ENCODE peak calls at places on chromosomes 16 and 17, in six cellular contexts. One of them, this sample, is unnamed.

GRCh38 chr17:74337834-74338500 is 11.9 kb downstream of the KIF19 start:
- DNase-seq in H9: no peak
- DNase-seq in IMR-90: no peak
- DNase-seq in H1: no peak
- DNase-seq in trophoblast cell: no peak
- DNase-seq in mesenchymal stem cell: no peak
- DNase-seq in this sample: no peak

GRCh38 chr16:11140466-11140865 is 115.5 kb downstream of the SOCS1 start:
- DNase-seq in H9: peak; percentile 32
- DNase-seq in IMR-90: no peak
- DNase-seq in H1: no peak
- DNase-seq in trophoblast cell: no peak
- DNase-seq in mesenchymal stem cell: no peak
- DNase-seq in this sample: no peak

GRCh38 chr16:4505356-4506153 is 29.4 kb downstream of the HMOX2 start:
- DNase-seq in H9: no peak
- DNase-seq in IMR-90: no peak
- DNase-seq in H1: no peak
- DNase-seq in trophoblast cell: no peak
- DNase-seq in mesenchymal stem cell: no peak
- DNase-seq in this sample: no peak

GRCh38 chr17:17675925-17676534 is 5.2 kb upstream of the RAI1 start:
- DNase-seq in H9: peak; percentile 64
- DNase-seq in IMR-90: peak; percentile 52
- DNase-seq in H1: no peak
- DNase-seq in trophoblast cell: peak; percentile 36
- DNase-seq in mesenchymal stem cell: peak; percentile 59
- DNase-seq in this sample: no peak

GRCh38 chr16:72812651-72813050 is 235.3 kb downstream of the ZFHX3 start:
- DNase-seq in H9: no peak
- DNase-seq in IMR-90: no peak
- DNase-seq in H1: no peak
- DNase-seq in trophoblast cell: no peak
- DNase-seq in mesenchymal stem cell: no peak
- DNase-seq in this sample: no peak

GRCh38 chr16:14485811-14486519 is 144.1 kb downstream of the PARN start:
- DNase-seq in H9: no peak
- DNase-seq in IMR-90: no peak
- DNase-seq in H1: no peak
- DNase-seq in trophoblast cell: no peak
- DNase-seq in mesenchymal stem cell: no peak
- DNase-seq in this sample: no peak

GRCh38 chr17:75925912-75926311 is 14.9 kb downstream of the FBF1 start:
- DNase-seq in H9: no peak
- DNase-seq in IMR-90: no peak
- DNase-seq in H1: no peak
- DNase-seq in trophoblast cell: no peak
- DNase-seq in mesenchymal stem cell: no peak
- DNase-seq in this sample: no peak

GRCh38 chr16:69017036-69017783 is 88.2 kb upstream of the HAS3 start:
- DNase-seq in H9: no peak
- DNase-seq in IMR-90: peak; percentile 85
- DNase-seq in H1: no peak
- DNase-seq in trophoblast cell: no peak
- DNase-seq in mesenchymal stem cell: peak; percentile 80
- DNase-seq in this sample: no peak

GRCh38 chr16:3188925-3189825 is 1.2 kb downstream of the OR1F1 start:
- DNase-seq in H9: peak; percentile 84
- DNase-seq in IMR-90: peak; percentile 59
- DNase-seq in H1: no peak
- DNase-seq in trophoblast cell: peak; percentile 45
- DNase-seq in mesenchymal stem cell: peak; percentile 80
- DNase-seq in this sample: no peak

GRCh38 chr16:65746941-65747340 is 619.5 kb upstream of the CDH5 start:
- DNase-seq in H9: no peak
- DNase-seq in IMR-90: no peak
- DNase-seq in H1: no peak
- DNase-seq in trophoblast cell: no peak
- DNase-seq in mesenchymal stem cell: no peak
- DNase-seq in this sample: no peak

GRCh38 chr16:49546059-49546458 is 172.5 kb downstream of the C16orf78 start:
- DNase-seq in H9: no peak
- DNase-seq in IMR-90: no peak
- DNase-seq in H1: no peak
- DNase-seq in trophoblast cell: no peak
- DNase-seq in mesenchymal stem cell: no peak
- DNase-seq in this sample: no peak

GRCh38 chr17:37770631-37771518 is 26.0 kb upstream of the HNF1B start:
- DNase-seq in H9: peak; percentile 81
- DNase-seq in IMR-90: peak; percentile 62
- DNase-seq in H1: no peak
- DNase-seq in trophoblast cell: peak; percentile 83
- DNase-seq in mesenchymal stem cell: peak; percentile 63
- DNase-seq in this sample: peak; percentile 29

GRCh38 chr16:87077750-87078127 is 239.5 kb downstream of the C16orf95 start:
- DNase-seq in H9: no peak
- DNase-seq in IMR-90: no peak
- DNase-seq in H1: no peak
- DNase-seq in trophoblast cell: no peak
- DNase-seq in mesenchymal stem cell: no peak
- DNase-seq in this sample: no peak

GRCh38 chr16:54939537-54940278 is 9.0 kb downstream of the IRX5 start:
- DNase-seq in H9: peak; percentile 66
- DNase-seq in IMR-90: no peak
- DNase-seq in H1: no peak
- DNase-seq in trophoblast cell: no peak
- DNase-seq in mesenchymal stem cell: no peak
- DNase-seq in this sample: peak; percentile 48

GRCh38 chr16:3594316-3595109 is 16.9 kb downstream of the SLX4 start:
- DNase-seq in H9: no peak
- DNase-seq in IMR-90: no peak
- DNase-seq in H1: no peak
- DNase-seq in trophoblast cell: no peak
- DNase-seq in mesenchymal stem cell: no peak
- DNase-seq in this sample: no peak

GRCh38 chr16:48235556-48236136 is 8.5 kb upstream of the LONP2 start:
- DNase-seq in H9: no peak
- DNase-seq in IMR-90: peak; percentile 29
- DNase-seq in H1: no peak
- DNase-seq in trophoblast cell: no peak
- DNase-seq in mesenchymal stem cell: peak; percentile 20
- DNase-seq in this sample: no peak

GRCh38 chr16:49866533-49867155 is 10.7 kb upstream of the ZNF423 start:
- DNase-seq in H9: peak; percentile 68
- DNase-seq in IMR-90: no peak
- DNase-seq in H1: no peak
- DNase-seq in trophoblast cell: no peak
- DNase-seq in mesenchymal stem cell: no peak
- DNase-seq in this sample: peak; percentile 67

GRCh38 chr17:39935896-39936295 is 8.4 kb downstream of the LRRC3C start:
- DNase-seq in H9: no peak
- DNase-seq in IMR-90: peak; percentile 55
- DNase-seq in H1: no peak
- DNase-seq in trophoblast cell: no peak
- DNase-seq in mesenchymal stem cell: no peak
- DNase-seq in this sample: no peak

GRCh38 chr17:30263552-30264333 is 28.0 kb downstream of the BLMH start:
- DNase-seq in H9: no peak
- DNase-seq in IMR-90: peak; percentile 57
- DNase-seq in H1: no peak
- DNase-seq in trophoblast cell: peak; percentile 70
- DNase-seq in mesenchymal stem cell: no peak
- DNase-seq in this sample: no peak

DNA sequence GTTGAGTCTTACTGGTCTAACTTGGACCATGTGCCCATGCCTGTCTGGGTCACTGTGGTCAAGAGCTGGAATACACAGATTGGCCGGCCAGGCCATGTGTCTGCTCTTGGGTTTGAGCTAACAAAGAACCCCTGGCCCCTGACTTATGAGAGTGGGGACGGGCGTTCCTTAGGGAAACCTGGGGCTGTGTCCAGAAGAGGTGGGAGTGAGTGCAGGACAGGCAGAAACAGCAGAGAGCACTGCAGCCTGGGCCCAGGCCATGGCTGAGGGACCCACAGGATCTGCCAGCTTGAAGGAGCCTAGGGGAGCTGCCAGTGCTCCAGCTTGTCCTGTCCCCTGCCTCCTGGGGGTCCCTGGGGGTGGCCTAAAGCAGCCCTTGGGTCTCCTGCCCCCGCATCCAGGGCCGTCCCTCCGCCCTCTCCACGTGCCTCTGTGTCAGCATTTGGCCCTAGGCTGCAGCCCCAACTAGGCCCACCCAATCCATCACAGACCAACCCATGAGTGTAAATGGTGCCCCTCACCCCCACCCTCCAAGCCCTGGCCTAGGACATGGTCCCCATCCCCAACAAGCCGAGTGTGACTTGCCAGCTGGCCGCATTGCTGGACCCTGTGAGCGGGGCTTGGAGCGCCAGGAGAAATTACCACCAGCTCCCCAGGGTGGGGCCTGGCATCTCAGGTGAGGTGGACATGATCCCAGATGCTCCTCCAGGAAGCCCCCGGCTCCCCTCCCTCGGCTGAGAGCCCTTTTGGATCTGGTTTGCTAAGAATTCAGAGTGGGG is 12.5 kb upstream of the DRC7 start:
- DNase-seq in H9: no peak
- DNase-seq in IMR-90: no peak
- DNase-seq in H1: no peak
- DNase-seq in trophoblast cell: no peak
- DNase-seq in mesenchymal stem cell: no peak
- DNase-seq in this sample: no peak
- H4K91ac ChIP-seq in H9: no peak overlapping the region
- H4K91ac ChIP-seq in IMR-90: no peak overlapping the region
- H4K91ac ChIP-seq in H1: peak overlapping the region; percentile 32
- H4K91ac ChIP-seq in trophoblast cell: no peak overlapping the region
- H4K91ac ChIP-seq in mesenchymal stem cell: no peak overlapping the region
- H4K91ac ChIP-seq in this sample: no peak overlapping the region

GRCh38 chr17:8372422-8372821 is 4.1 kb downstream of the KRABD2 start:
- DNase-seq in H9: no peak
- DNase-seq in IMR-90: no peak
- DNase-seq in H1: no peak
- DNase-seq in trophoblast cell: peak; percentile 93
- DNase-seq in mesenchymal stem cell: no peak
- DNase-seq in this sample: no peak
- H4K91ac ChIP-seq in H9: no peak overlapping the region
- H4K91ac ChIP-seq in IMR-90: no peak overlapping the region
- H4K91ac ChIP-seq in H1: no peak overlapping the region
- H4K91ac ChIP-seq in trophoblast cell: no peak overlapping the region
- H4K91ac ChIP-seq in mesenchymal stem cell: no peak overlapping the region
- H4K91ac ChIP-seq in this sample: no peak overlapping the region

DNA sequence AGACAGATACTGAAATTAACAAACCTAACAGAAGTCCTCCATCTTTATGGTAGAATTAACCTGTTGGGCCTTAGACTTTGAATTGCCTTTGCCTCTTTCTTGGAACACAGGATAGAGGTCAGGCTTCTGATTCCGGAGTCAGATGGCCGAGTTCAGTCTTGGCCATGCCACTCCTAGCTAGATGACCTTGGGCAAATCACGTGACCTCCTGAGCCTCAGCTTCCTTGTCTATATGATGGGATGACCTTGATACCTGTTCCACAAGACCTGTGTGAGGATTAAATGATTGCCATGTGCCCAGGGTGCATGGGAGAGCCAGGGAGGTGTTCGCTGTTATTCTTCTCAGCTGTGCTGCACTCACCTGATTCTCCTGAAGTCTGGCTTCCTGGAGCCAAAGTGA is 161.4 kb downstream of the CMIP start:
- DNase-seq in H9: no peak
- DNase-seq in IMR-90: no peak
- DNase-seq in H1: no peak
- DNase-seq in trophoblast cell: no peak
- DNase-seq in mesenchymal stem cell: no peak
- DNase-seq in this sample: no peak
- H4K91ac ChIP-seq in H9: no peak overlapping the region
- H4K91ac ChIP-seq in IMR-90: no peak overlapping the region
- H4K91ac ChIP-seq in H1: no peak overlapping the region
- H4K91ac ChIP-seq in trophoblast cell: peak overlapping the region; percentile 19
- H4K91ac ChIP-seq in mesenchymal stem cell: no peak overlapping the region
- H4K91ac ChIP-seq in this sample: no peak overlapping the region

DNA sequence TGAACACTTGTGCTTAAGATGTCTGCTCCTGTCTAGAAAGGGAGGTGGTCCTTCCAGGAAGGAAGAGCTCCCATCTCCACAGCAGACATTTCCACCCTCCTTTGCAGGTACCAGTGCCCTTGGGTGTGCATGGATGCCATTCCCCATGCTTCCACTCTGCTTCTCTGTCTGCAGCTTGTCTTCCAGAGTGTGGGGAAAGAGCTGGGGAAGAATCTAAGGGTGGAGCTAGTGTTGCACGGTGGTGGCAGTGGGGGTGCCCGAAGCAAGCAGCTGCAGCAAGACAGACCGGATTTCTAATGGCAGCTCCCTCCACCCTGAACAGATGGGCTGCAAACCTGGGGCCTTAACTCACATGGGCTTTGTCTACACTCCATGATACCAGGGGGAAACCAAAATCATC is 22.6 kb upstream of the HOXB13 start:
- DNase-seq in H9: no peak
- DNase-seq in IMR-90: no peak
- DNase-seq in H1: no peak
- DNase-seq in trophoblast cell: no peak
- DNase-seq in mesenchymal stem cell: no peak
- DNase-seq in this sample: no peak
- H4K91ac ChIP-seq in H9: no peak overlapping the region
- H4K91ac ChIP-seq in IMR-90: no peak overlapping the region
- H4K91ac ChIP-seq in H1: no peak overlapping the region
- H4K91ac ChIP-seq in trophoblast cell: no peak overlapping the region
- H4K91ac ChIP-seq in mesenchymal stem cell: no peak overlapping the region
- H4K91ac ChIP-seq in this sample: no peak overlapping the region

This sample was measured in neuronal stem cell.